ENCODE peak calls at places on chromosomes 4 and X, in six cellular contexts. V is osteocyte, Y is lower leg skin, J is GM20000, S is glutamatergic neuron, R is heart right ventricle. H is an unnamed sample.

GRCh38 chr4:6563935-6564645 is 10.9 kb upstream of the MAN2B2 start:
- DNase-seq in V (no peak), Y (no peak), J (no peak), S (peak; percentile 66), R (no peak), H (no peak)

GRCh38 chrX:446243-446642 is 59.5 kb upstream of the PPP2R3B start:
- DNase-seq in V (no peak), Y (no peak), J (no peak), S (no peak), R (no peak), H (no peak)

GRCh38 chr4:102308032-102308799 is 37.1 kb downstream of the SLC39A8 start:
- DNase-seq in V (no peak), Y (no peak), J (no peak), S (no peak), R (no peak), H (no peak)

GRCh38 chr4:153113061-153113837 is 91.0 kb upstream of the TRIM2 start:
- DNase-seq in V (peak; percentile 49), Y (no peak), J (no peak), S (no peak), R (no peak), H (no peak)

GRCh38 chr4:112938461-112939058 is 110.9 kb upstream of the ANK2 start:
- DNase-seq in V (no peak), Y (no peak), J (peak; percentile 47), S (no peak), R (no peak), H (no peak)

GRCh38 chrX:96713303-96713702 is 28.7 kb downstream of the DIAPH2 start:
- DNase-seq in V (no peak), Y (no peak), J (no peak), S (no peak), R (no peak), H (no peak)

GRCh38 chr4:20603671-20604313 is 96.5 kb upstream of the PACRGL start:
- DNase-seq in V (no peak), Y (no peak), J (no peak), S (no peak), R (no peak), H (no peak)

GRCh38 chrX:18410038-18410437 is 15.4 kb upstream of the CDKL5 start:
- DNase-seq in V (no peak), Y (no peak), J (no peak), S (no peak), R (no peak), H (no peak)

GRCh38 chr4:8168232-8168631 is 9.6 kb upstream of the ABLIM2 start:
- DNase-seq in V (no peak), Y (no peak), J (no peak), S (no peak), R (no peak), H (no peak)

GRCh38 chrX:72108666-72109065 is 23.0 kb downstream of the RTL5 start:
- DNase-seq in V (no peak), Y (no peak), J (no peak), S (no peak), R (no peak), H (no peak)

GRCh38 chrX:135740683-135741149 is 27.3 kb downstream of the CT45A3 start:
- DNase-seq in V (no peak), Y (no peak), J (peak; percentile 45), S (peak; percentile 51), R (no peak), H (no peak)

GRCh38 chr4:8274772-8275241 is 5.3 kb downstream of the HTRA3 start:
- DNase-seq in V (peak; percentile 93), Y (peak; percentile 75), J (no peak), S (peak; percentile 85), R (peak; percentile 89), H (no peak)

GRCh38 chrX:134737061-134737460 is 78.8 kb upstream of the PLAC1 start:
- DNase-seq in V (no peak), Y (peak; percentile 14), J (no peak), S (no peak), R (no peak), H (no peak)

GRCh38 chrX:87517571-87518141 is at the start of gene KLHL4:
- DNase-seq in V (no peak), Y (no peak), J (peak; percentile 0), S (peak; percentile 30), R (no peak), H (no peak)

GRCh38 chr4:7059673-7060072 is 8.2 kb downstream of the GRPEL1 start:
- DNase-seq in V (no peak), Y (no peak), J (no peak), S (no peak), R (no peak), H (no peak)

GRCh38 chr4:147916351-147916750 is 184.5 kb downstream of the ARHGAP10 start:
- DNase-seq in V (no peak), Y (no peak), J (no peak), S (no peak), R (no peak), H (no peak)

GRCh38 chr4:155604718-155605601 is 61.7 kb upstream of the GUCY1A1 start:
- DNase-seq in V (no peak), Y (peak; percentile 27), J (no peak), S (no peak), R (no peak), H (no peak)

GRCh38 chrX:5409106-5409505 is 819.6 kb downstream of the NLGN4X start:
- DNase-seq in V (no peak), Y (no peak), J (no peak), S (no peak), R (no peak), H (no peak)
- TF ChIP-seq CTCF in V (no peak), Y (no peak), J (no peak), S (no peak), R (no peak), H (no peak)

GRCh38 chr4:122000849-122001248 is 49.0 kb upstream of the TRPC3 start:
- DNase-seq in V (no peak), Y (no peak), J (no peak), S (no peak), R (no peak), H (no peak)

GRCh38 chr4:121995790-121996537 is 44.1 kb upstream of the TRPC3 start:
- DNase-seq in V (no peak), Y (no peak), J (no peak), S (no peak), R (no peak), H (no peak)

GRCh38 chr4:122003335-122003734 is 51.5 kb upstream of the TRPC3 start:
- DNase-seq in V (no peak), Y (no peak), J (peak; percentile 41), S (peak; percentile 17), R (no peak), H (no peak)

DNA sequence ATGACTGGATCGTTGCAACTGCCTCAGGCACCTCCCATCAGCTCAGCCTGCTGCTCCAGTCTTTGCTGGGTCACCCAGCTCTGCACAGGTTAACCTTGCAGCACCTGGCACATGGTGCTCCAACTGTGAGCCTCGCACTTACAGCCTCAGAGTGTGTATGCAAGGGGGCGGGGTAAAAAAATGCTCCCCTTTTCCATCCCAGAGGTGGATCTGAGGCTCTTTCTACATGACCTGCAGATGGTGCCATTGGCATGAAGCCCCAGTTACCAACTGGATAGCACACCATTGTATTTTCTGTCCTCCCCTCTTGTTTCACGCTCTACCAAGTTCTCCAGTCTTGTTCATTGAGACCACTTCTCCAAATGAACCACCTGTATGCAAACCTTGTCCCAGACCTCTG is 46.2 kb upstream of the TRPC3 start:
- DNase-seq in V (no peak), Y (no peak), J (no peak), S (no peak), R (no peak), H (no peak)
- TF ChIP-seq CTCF in V (no peak), Y (no peak), J (no peak), S (no peak), R (peak; percentile 35), H (no peak)

DNA sequence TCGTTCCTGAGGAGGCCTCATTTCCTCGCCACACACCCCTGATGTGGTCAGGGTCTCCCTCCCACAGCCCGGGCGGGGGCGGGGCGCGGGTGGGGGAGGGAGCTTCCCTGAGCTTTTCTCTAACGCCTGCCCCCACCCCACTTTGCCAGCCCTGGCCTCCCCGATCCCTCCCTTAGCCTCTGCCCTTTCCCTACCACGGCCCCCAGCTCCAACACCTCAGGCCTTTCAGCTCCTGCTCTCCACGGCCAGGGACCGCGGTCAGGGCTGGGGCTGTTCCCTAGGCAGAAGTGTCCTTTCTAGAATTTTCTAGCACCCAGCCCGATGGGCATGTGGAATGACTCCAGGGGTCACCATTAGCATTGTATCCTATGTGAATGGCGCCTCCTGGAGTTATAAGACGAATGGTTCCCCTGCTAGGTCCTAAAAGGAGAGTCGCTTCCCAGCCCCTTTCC is 201.3 kb upstream of the BCOR start:
- DNase-seq in V (no peak), Y (no peak), J (no peak), S (peak; percentile 20), R (no peak), H (no peak)
- TF ChIP-seq CTCF in V (peak; percentile 49), Y (no peak), J (no peak), S (peak; percentile 15), R (no peak), H (no peak)

GRCh38 chrX:122777766-122778165 is 406.3 kb upstream of the GRIA3 start:
- DNase-seq in V (no peak), Y (no peak), J (no peak), S (no peak), R (no peak), H (no peak)
- TF ChIP-seq CTCF in V (no peak), Y (no peak), J (no peak), S (no peak), R (no peak), H (no peak)

DNA sequence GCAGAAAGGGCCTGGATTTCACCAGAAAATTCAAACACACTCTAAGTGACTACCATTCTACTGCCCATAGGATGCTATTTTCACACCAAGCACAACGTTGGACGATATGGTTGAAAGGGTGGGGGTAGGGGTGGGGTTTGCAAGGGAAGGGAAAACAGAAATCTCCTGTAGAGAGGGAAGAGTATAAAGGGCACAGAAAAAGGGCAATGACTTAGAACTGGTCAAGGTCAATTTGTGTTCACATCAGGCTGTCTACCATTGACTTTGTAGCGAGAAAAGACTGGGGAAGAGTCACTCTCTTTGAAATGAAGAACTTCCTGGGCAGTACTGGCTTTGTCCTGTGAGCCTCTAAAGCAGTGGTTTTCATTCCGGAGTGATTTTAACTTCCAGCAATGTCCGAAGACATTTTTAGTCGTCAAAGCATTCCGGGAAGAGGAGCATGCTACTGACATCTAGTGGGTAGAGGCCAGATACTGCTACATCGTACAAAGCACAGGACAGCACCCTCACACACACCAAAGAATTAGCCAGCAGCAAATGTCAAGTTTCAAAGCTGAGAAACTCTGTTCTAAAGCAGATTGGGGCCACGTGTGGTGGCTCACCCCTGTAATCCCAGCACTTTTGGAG is 48.4 kb upstream of the SLC7A3 start:
- DNase-seq in V (no peak), Y (no peak), J (no peak), S (no peak), R (no peak), H (no peak)
- TF ChIP-seq CTCF in V (peak; percentile 50), Y (no peak), J (no peak), S (no peak), R (peak; percentile 16), H (no peak)

DNA sequence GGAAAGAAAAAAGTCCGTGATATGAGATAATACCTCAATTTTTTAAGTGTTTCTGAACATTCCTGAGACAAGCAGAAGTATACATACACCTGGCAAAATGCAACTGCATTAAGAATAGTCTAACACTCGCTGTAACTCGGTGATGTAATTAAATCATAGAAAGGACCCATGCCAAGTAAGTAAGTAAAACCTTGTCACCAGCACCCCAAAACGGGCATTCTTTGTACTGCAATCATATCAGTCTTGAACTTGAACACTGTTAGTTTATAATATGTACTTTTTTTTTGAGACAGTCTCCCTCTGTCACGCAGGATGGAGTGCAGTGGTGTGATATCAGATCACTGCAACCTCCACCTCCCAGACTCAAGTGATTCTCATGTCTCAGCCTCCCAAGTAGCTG is 47.4 kb downstream of the SMIM14 start:
- DNase-seq in V (no peak), Y (no peak), J (no peak), S (no peak), R (no peak), H (no peak)
- TF ChIP-seq CTCF in V (no peak), Y (no peak), J (no peak), S (no peak), R (no peak), H (no peak)